ENCODE peak calls at places on chromosomes 4 and X, in seven cellular contexts. J, X, W, Z, G, R and O are unnamed samples.

GRCh38 chrX:42975906-42976305 is 197.9 kb upstream of the PPP1R2C start:
- ATAC-seq in J (no peak), X (no peak), W (no peak), Z (no peak), G (no peak), R (no peak), O (no peak)

GRCh38 chrX:119417842-119418241 is 18.7 kb downstream of the SLC25A43 start:
- ATAC-seq in J (no peak), X (no peak), W (no peak), Z (no peak), G (peak; percentile 73), R (no peak), O (no peak)

GRCh38 chrX:78574306-78574705 is 84.8 kb downstream of the RTL3 start:
- ATAC-seq in J (no peak), X (no peak), W (no peak), Z (no peak), G (no peak), R (no peak), O (no peak)

GRCh38 chrX:109732780-109733657 is at the start of gene ACSL4:
- ATAC-seq in J (peak; percentile 78), X (peak; percentile 97), W (peak; percentile 98), Z (peak; percentile 88), G (peak; percentile 96), R (peak; percentile 90), O (peak; percentile 97)

GRCh38 chrX:147315493-147315892 is 500.9 kb upstream of the CXorf51A start:
- ATAC-seq in J (no peak), X (no peak), W (no peak), Z (no peak), G (no peak), R (no peak), O (no peak)

GRCh38 chr4:76811604-76812412 is 86.1 kb downstream of the SOWAHB start:
- ATAC-seq in J (no peak), X (no peak), W (no peak), Z (no peak), G (no peak), R (no peak), O (peak; percentile 19)

GRCh38 chrX:57906790-57907189 is 3.5 kb downstream of the ZXDA start:
- ATAC-seq in J (no peak), X (no peak), W (no peak), Z (no peak), G (no peak), R (no peak), O (no peak)

GRCh38 chr4:156177941-156178340 is 224.3 kb upstream of the CTSO start:
- ATAC-seq in J (no peak), X (no peak), W (no peak), Z (no peak), G (no peak), R (no peak), O (no peak)

GRCh38 chrX:44997282-44997813 is 124.4 kb downstream of the KDM6A start:
- ATAC-seq in J (no peak), X (no peak), W (no peak), Z (no peak), G (no peak), R (no peak), O (no peak)

GRCh38 chrX:74593593-74593992 is 20.8 kb downstream of the RLIM start:
- ATAC-seq in J (no peak), X (no peak), W (no peak), Z (no peak), G (no peak), R (no peak), O (no peak)

GRCh38 chrX:150219374-150220185 is 143.5 kb upstream of the MAMLD1 start:
- ATAC-seq in J (no peak), X (no peak), W (no peak), Z (peak; percentile 58), G (no peak), R (peak; percentile 76), O (no peak)

GRCh38 chr4:112327950-112328349 is 30.8 kb downstream of the ALPK1 start:
- ATAC-seq in J (peak; percentile 59), X (peak; percentile 60), W (peak; percentile 63), Z (peak; percentile 91), G (peak; percentile 37), R (peak; percentile 96), O (no peak)

GRCh38 chr4:106795326-106795725 is 240.8 kb downstream of the DKK2 start:
- ATAC-seq in J (no peak), X (no peak), W (no peak), Z (no peak), G (no peak), R (no peak), O (no peak)

GRCh38 chr4:104743141-104743748 is 248.6 kb upstream of the CXXC4 start:
- ATAC-seq in J (no peak), X (no peak), W (no peak), Z (no peak), G (no peak), R (no peak), O (no peak)

GRCh38 chr4:100208964-100209363 is 18.7 kb upstream of the DDIT4L start:
- ATAC-seq in J (peak; percentile 32), X (no peak), W (no peak), Z (peak; percentile 91), G (no peak), R (peak; percentile 88), O (no peak)

GRCh38 chrX:37060999-37061398 is 52.8 kb downstream of the FAM47C start:
- ATAC-seq in J (no peak), X (no peak), W (peak; percentile 69), Z (no peak), G (peak; percentile 60), R (no peak), O (no peak)

GRCh38 chrX:155768036-155768769 is 112.9 kb upstream of the VAMP7 start:
- ATAC-seq in J (no peak), X (peak; percentile 36), W (no peak), Z (peak; percentile 26), G (no peak), R (peak; percentile 58), O (no peak)